ENCODE peak calls at places on chromosomes 3 and 15, in ten cellular contexts. T is IMR-90, U is sigmoid colon, R is stomach, V is breast epithelium, X is right lobe of liver, D is H1, B is uterus, Z is prostate gland, N is transverse colon. L is an unnamed sample.

GRCh38 chr15:68417897-68418296 is 14.1 kb downstream of the ITGA11 start:
- DNase-seq in T (peak; percentile 50), X (no peak), Z (no peak), B (peak; percentile 16), D (peak; percentile 2), R (no peak), V (no peak), U (no peak), N (no peak), L (peak; percentile 8)

GRCh38 chr15:40845036-40845435 is 1.2 kb downstream of the SPINT1 start:
- DNase-seq in V (no peak), Z (no peak), R (no peak), X (no peak), B (no peak), D (no peak), T (no peak), U (no peak), N (no peak), L (no peak)

GRCh38 chr3:13553686-13554085 is 4.8 kb downstream of the FBLN2 start:
- DNase-seq in T (no peak), V (no peak), N (no peak), D (no peak), B (no peak), R (no peak), U (no peak), Z (no peak), X (no peak), L (no peak)

GRCh38 chr3:136184703-136185102 is 11.4 kb downstream of the MSL2 start:
- DNase-seq in D (no peak), X (no peak), B (no peak), U (no peak), N (no peak), T (no peak), R (no peak), Z (no peak), V (no peak), L (no peak)

GRCh38 chr15:74242296-74242929 is 6.3 kb downstream of the CCDC33 start:
- DNase-seq in U (no peak), Z (no peak), N (no peak), V (no peak), B (no peak), R (no peak), X (no peak), D (no peak), T (peak; percentile 17), L (no peak)

GRCh38 chr3:46850468-46850780 is 12.8 kb downstream of the MYL3 start:
- DNase-seq in N (no peak), U (no peak), R (peak; percentile 20), T (no peak), B (no peak), Z (no peak), X (no peak), V (no peak), D (no peak), L (no peak)

GRCh38 chr15:98698792-98699191 is 50.5 kb downstream of the IGF1R start:
- DNase-seq in T (no peak), X (no peak), Z (no peak), N (no peak), V (no peak), B (no peak), D (no peak), R (no peak), U (no peak), L (no peak)

GRCh38 chr15:89002281-89002761 is 85.9 kb upstream of the ABHD2 start:
- DNase-seq in U (no peak), Z (no peak), D (no peak), R (no peak), T (peak; percentile 90), X (no peak), B (no peak), N (peak; percentile 47), V (no peak), L (no peak)

GRCh38 chr15:49492834-49493233 is 69.8 kb downstream of the FGF7 start:
- DNase-seq in N (no peak), V (no peak), Z (no peak), D (no peak), R (no peak), U (no peak), X (no peak), T (peak; percentile 90), B (no peak), L (no peak)

GRCh38 chr3:39178553-39178952 is 13.8 kb downstream of the XIRP1 start:
- DNase-seq in B (peak; percentile 15), Z (no peak), D (no peak), T (peak; percentile 77), V (no peak), N (no peak), R (no peak), U (no peak), X (no peak), L (no peak)

GRCh38 chr3:39180183-39180545 is 12.2 kb downstream of the XIRP1 start:
- DNase-seq in D (no peak), U (no peak), X (no peak), B (no peak), N (no peak), V (no peak), T (no peak), Z (no peak), R (no peak), L (no peak)

GRCh38 chr3:39176025-39176714 is 16.2 kb downstream of the XIRP1 start:
- DNase-seq in T (no peak), D (no peak), X (no peak), Z (no peak), R (no peak), V (no peak), N (no peak), U (peak; percentile 51), B (no peak), L (no peak)

GRCh38 chr3:39180546-39181346 is 11.6 kb downstream of the XIRP1 start:
- DNase-seq in U (peak; percentile 96), X (peak; percentile 97), R (peak; percentile 97), B (peak; percentile 92), V (peak; percentile 92), Z (peak; percentile 97), T (peak; percentile 54), D (peak; percentile 94), N (peak; percentile 97), L (peak; percentile 93)

DNA sequence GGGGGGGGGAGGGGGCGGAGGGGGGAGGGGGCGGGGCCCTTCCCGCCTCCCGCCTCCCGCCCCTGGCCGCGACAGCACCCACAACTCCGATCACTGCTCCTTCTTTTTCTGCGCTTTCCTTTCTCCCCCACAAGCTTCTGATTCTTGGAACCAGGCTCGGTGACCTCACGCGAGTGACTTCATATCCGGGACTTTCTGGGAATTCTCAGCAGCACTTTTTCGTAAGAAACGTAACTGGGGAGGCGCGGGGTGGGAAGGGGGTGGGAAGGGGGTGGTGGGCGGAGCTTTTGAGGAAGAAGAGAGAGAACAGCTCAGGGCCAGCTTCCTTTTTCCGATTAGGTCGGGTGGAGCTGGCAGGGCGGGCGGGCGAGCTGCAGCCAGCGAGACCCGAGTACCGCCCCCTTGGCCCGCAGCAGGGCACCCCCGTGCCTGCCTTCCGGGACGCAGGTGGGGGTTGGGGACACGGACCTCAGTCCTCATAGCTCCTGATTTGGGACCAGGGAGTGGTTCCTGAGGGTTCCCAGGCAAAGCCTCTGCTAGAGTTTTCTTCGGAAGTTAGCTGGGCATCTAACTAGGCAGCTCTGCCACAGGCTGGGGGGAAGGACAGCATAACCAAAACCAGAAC is 14.6 kb downstream of the XIRP1 start:
- DNase-seq in N (peak; percentile 87), B (peak; percentile 93), X (peak; percentile 94), Z (peak; percentile 91), U (peak; percentile 96), V (peak; percentile 81), R (peak; percentile 88), T (peak; percentile 97), D (peak; percentile 84), L (peak; percentile 89)
- TF ChIP-seq POLR2A in N (peak; percentile 64), B (peak; percentile 74), X (peak; percentile 88), Z (peak; percentile 84), U (peak; percentile 50), V (peak; percentile 40), R (no peak), T (peak; percentile 84), D (no peak), L (no peak)

DNA sequence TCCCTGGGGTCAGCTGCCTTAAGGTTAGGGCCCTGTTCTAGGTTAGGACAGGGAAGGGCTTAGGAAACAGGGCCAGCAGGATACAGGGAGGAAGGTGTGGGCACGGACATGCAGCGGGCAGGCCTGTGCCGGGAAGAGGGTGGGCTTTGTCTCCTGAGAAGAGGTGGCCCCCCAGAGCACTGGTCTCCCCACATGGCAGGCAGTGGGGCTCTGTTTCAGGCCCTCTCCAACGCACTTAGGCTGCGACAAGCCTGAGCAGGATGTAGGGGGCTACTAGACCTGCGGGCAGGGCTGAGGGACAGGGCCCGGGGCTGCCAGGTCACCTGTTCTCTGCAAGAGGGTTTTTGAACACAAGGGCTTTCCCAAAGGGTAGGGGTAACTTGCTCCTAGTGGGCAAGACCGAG is 33.5 kb downstream of the KLF13 start:
- DNase-seq in T (no peak), Z (no peak), D (no peak), N (no peak), U (no peak), V (no peak), R (no peak), B (no peak), X (no peak), L (no peak)
- H3K4me1 ChIP-seq in T (peaks cover 10% of the 10 kb centered on the region), Z (peaks cover 11% of the 10 kb centered on the region), D (peaks cover 41% of the 10 kb centered on the region), N (peaks cover 77% of the 10 kb centered on the region), U (peaks cover 79% of the 10 kb centered on the region), V (no peaks in the 10 kb centered on the region), R (peaks cover 100% of the 10 kb centered on the region), B (no peaks in the 10 kb centered on the region), X (peaks cover 10% of the 10 kb centered on the region), L (peaks cover 73% of the 10 kb centered on the region)

DNA sequence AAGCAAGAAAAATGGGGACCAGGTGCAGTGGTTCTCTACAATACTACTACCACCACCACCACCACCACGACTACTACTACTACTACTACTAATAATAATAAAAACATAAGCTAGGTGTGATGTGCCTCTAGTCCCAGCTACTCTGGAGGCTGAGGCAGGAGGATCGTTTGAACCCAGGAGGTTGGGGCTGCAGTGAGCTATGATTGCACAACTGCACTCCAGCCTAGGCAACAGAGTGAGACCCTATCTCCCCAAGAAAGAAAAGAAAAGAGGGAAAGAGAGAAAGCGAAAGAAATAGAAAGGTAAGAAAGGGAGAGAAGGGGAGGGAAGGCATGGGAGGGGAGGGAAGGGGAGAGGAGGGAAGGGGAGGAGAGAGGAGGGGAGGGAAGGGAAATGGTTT is 350.6 kb downstream of the FOXP1 start:
- DNase-seq in N (no peak), Z (no peak), V (no peak), U (no peak), X (no peak), D (no peak), T (no peak), R (no peak), B (no peak), L (no peak)
- H3K27ac ChIP-seq in N (no peak overlapping the region), Z (no peak overlapping the region), V (no peak overlapping the region), U (no peak overlapping the region), X (no peak overlapping the region), D (no peak overlapping the region), T (no peak overlapping the region), R (no peak overlapping the region), B (no peak overlapping the region), L (no peak overlapping the region)

DNA sequence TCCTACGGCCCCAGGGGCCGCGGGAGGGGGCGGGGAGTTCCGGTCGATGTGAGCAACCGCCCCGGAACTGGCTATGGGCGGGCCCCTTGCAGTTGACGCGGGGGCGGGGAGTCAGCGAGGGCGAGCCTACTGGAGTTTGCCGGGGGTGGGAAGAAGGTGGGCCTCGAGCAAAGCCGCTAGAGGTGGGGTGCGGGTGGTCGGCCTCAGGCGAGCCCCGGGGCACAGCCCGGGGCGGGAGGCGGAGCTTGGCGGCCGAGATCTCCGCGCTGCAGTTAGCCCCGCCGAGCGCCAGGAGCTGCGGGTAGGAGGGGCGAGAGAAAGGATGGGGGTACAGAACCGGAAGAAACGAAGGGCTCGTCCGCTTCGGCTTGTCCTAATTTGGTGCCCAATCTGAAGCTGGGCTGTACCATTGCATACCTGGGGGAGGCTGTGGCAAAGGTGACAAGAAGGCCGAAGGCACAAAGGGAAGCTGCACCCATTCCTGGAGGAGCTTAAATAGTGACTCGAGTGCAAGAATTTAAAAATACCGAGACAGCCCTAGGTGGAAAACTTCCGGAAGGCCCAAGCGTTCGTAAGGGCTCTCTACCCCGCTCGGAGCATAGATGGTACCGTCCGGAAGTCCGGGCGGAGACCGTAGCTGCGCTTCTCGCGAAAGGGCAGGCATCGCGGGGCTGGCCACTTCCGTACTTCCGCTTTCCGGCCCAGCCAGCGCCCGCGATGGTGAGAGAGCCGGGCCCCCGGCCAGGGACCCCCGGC is at the start of the genes ARPC4 and TADA3:
- DNase-seq in N (peak; percentile 94), X (peak; percentile 94), U (peak; percentile 96), R (peak; percentile 92), Z (peak; percentile 93), B (peak; percentile 92), D (peak; percentile 89), V (peak; percentile 87), T (peak; percentile 96), L (peak; percentile 95)
- TF ChIP-seq POLR2A in N (peak; percentile 84), X (peak; percentile 71), U (peak; percentile 57), R (peak; percentile 34), Z (peak; percentile 38), B (peak; percentile 72), D (peak; percentile 57), V (peak; percentile 67), T (peak; percentile 94), L (no peak)

L was measured in testis.